ENCODE peak calls at places on chromosome 4, in nine cellular contexts. One of them, this sample, is unnamed.

GRCh38 chr4:176492648-176493302 is 173.0 kb downstream of the SPCS3 start:
- DNase-seq in stimulated activated CD8-positive, alpha-beta memory T cell treated with anti-CD3 and anti-CD28 coated beads, Interleukin-4, amount 100 ng/mL, for 1 hour: no peak
- DNase-seq in cerebellum: no peak
- DNase-seq in effector memory CD8-positive, alpha-beta T cell: no peak
- DNase-seq in NCI-H524: no peak
- DNase-seq in NCI-H2227 treated with DMSO at 0.1 percent for 48 hours: no peak
- DNase-seq in stimulated activated CD4-positive, alpha-beta T cell treated with anti-CD3 and anti-CD28 coated beads, Interleukin-4, amount 100 ng/mL, for 48 hours: no peak
- DNase-seq in K562: no peak
- DNase-seq in lung microvascular endothelial cell: peak
- DNase-seq in this sample: no peak

GRCh38 chr4:184420881-184421416 is 53.4 kb downstream of the IRF2 start:
- DNase-seq in stimulated activated CD8-positive, alpha-beta memory T cell treated with anti-CD3 and anti-CD28 coated beads, Interleukin-4, amount 100 ng/mL, for 1 hour: no peak
- DNase-seq in cerebellum: no peak
- DNase-seq in effector memory CD8-positive, alpha-beta T cell: no peak
- DNase-seq in NCI-H524: no peak
- DNase-seq in NCI-H2227 treated with DMSO at 0.1 percent for 48 hours: peak
- DNase-seq in stimulated activated CD4-positive, alpha-beta T cell treated with anti-CD3 and anti-CD28 coated beads, Interleukin-4, amount 100 ng/mL, for 48 hours: no peak
- DNase-seq in K562: no peak
- DNase-seq in lung microvascular endothelial cell: no peak
- DNase-seq in this sample: no peak

GRCh38 chr4:20616313-20616712 is 83.9 kb upstream of the PACRGL start:
- DNase-seq in stimulated activated CD8-positive, alpha-beta memory T cell treated with anti-CD3 and anti-CD28 coated beads, Interleukin-4, amount 100 ng/mL, for 1 hour: no peak
- DNase-seq in cerebellum: no peak
- DNase-seq in effector memory CD8-positive, alpha-beta T cell: no peak
- DNase-seq in NCI-H524: no peak
- DNase-seq in NCI-H2227 treated with DMSO at 0.1 percent for 48 hours: no peak
- DNase-seq in stimulated activated CD4-positive, alpha-beta T cell treated with anti-CD3 and anti-CD28 coated beads, Interleukin-4, amount 100 ng/mL, for 48 hours: no peak
- DNase-seq in K562: no peak
- DNase-seq in lung microvascular endothelial cell: no peak
- DNase-seq in this sample: no peak

GRCh38 chr4:173528378-173529321 is 1.4 kb downstream of the HAND2 start:
- DNase-seq in stimulated activated CD8-positive, alpha-beta memory T cell treated with anti-CD3 and anti-CD28 coated beads, Interleukin-4, amount 100 ng/mL, for 1 hour: no peak
- DNase-seq in cerebellum: no peak
- DNase-seq in effector memory CD8-positive, alpha-beta T cell: no peak
- DNase-seq in NCI-H524: peak
- DNase-seq in NCI-H2227 treated with DMSO at 0.1 percent for 48 hours: peak
- DNase-seq in stimulated activated CD4-positive, alpha-beta T cell treated with anti-CD3 and anti-CD28 coated beads, Interleukin-4, amount 100 ng/mL, for 48 hours: no peak
- DNase-seq in K562: peak
- DNase-seq in lung microvascular endothelial cell: no peak
- DNase-seq in this sample: no peak

GRCh38 chr4:165439344-165439743 is 60.5 kb downstream of the CPE start:
- DNase-seq in stimulated activated CD8-positive, alpha-beta memory T cell treated with anti-CD3 and anti-CD28 coated beads, Interleukin-4, amount 100 ng/mL, for 1 hour: no peak
- DNase-seq in cerebellum: no peak
- DNase-seq in effector memory CD8-positive, alpha-beta T cell: no peak
- DNase-seq in NCI-H524: no peak
- DNase-seq in NCI-H2227 treated with DMSO at 0.1 percent for 48 hours: no peak
- DNase-seq in stimulated activated CD4-positive, alpha-beta T cell treated with anti-CD3 and anti-CD28 coated beads, Interleukin-4, amount 100 ng/mL, for 48 hours: no peak
- DNase-seq in K562: no peak
- DNase-seq in lung microvascular endothelial cell: no peak
- DNase-seq in this sample: no peak

GRCh38 chr4:3077796-3078195 is 3.3 kb downstream of the HTT start:
- DNase-seq in stimulated activated CD8-positive, alpha-beta memory T cell treated with anti-CD3 and anti-CD28 coated beads, Interleukin-4, amount 100 ng/mL, for 1 hour: no peak
- DNase-seq in cerebellum: no peak
- DNase-seq in effector memory CD8-positive, alpha-beta T cell: no peak
- DNase-seq in NCI-H524: no peak
- DNase-seq in NCI-H2227 treated with DMSO at 0.1 percent for 48 hours: no peak
- DNase-seq in stimulated activated CD4-positive, alpha-beta T cell treated with anti-CD3 and anti-CD28 coated beads, Interleukin-4, amount 100 ng/mL, for 48 hours: no peak
- DNase-seq in K562: no peak
- DNase-seq in lung microvascular endothelial cell: no peak
- DNase-seq in this sample: no peak

GRCh38 chr4:69485130-69485529 is 10.6 kb downstream of the UGT2B4 start:
- DNase-seq in stimulated activated CD8-positive, alpha-beta memory T cell treated with anti-CD3 and anti-CD28 coated beads, Interleukin-4, amount 100 ng/mL, for 1 hour: no peak
- DNase-seq in cerebellum: no peak
- DNase-seq in effector memory CD8-positive, alpha-beta T cell: no peak
- DNase-seq in NCI-H524: no peak
- DNase-seq in NCI-H2227 treated with DMSO at 0.1 percent for 48 hours: no peak
- DNase-seq in stimulated activated CD4-positive, alpha-beta T cell treated with anti-CD3 and anti-CD28 coated beads, Interleukin-4, amount 100 ng/mL, for 48 hours: no peak
- DNase-seq in K562: no peak
- DNase-seq in lung microvascular endothelial cell: no peak
- DNase-seq in this sample: no peak

GRCh38 chr4:107989162-107989536 is 540 bp upstream of the HADH start:
- DNase-seq in stimulated activated CD8-positive, alpha-beta memory T cell treated with anti-CD3 and anti-CD28 coated beads, Interleukin-4, amount 100 ng/mL, for 1 hour: no peak
- DNase-seq in cerebellum: no peak
- DNase-seq in effector memory CD8-positive, alpha-beta T cell: no peak
- DNase-seq in NCI-H524: no peak
- DNase-seq in NCI-H2227 treated with DMSO at 0.1 percent for 48 hours: no peak
- DNase-seq in stimulated activated CD4-positive, alpha-beta T cell treated with anti-CD3 and anti-CD28 coated beads, Interleukin-4, amount 100 ng/mL, for 48 hours: no peak
- DNase-seq in K562: no peak
- DNase-seq in lung microvascular endothelial cell: no peak
- DNase-seq in this sample: no peak

GRCh38 chr4:72924814-72925213 is 144.7 kb downstream of the COX18 start:
- DNase-seq in stimulated activated CD8-positive, alpha-beta memory T cell treated with anti-CD3 and anti-CD28 coated beads, Interleukin-4, amount 100 ng/mL, for 1 hour: no peak
- DNase-seq in cerebellum: no peak
- DNase-seq in effector memory CD8-positive, alpha-beta T cell: no peak
- DNase-seq in NCI-H524: no peak
- DNase-seq in NCI-H2227 treated with DMSO at 0.1 percent for 48 hours: no peak
- DNase-seq in stimulated activated CD4-positive, alpha-beta T cell treated with anti-CD3 and anti-CD28 coated beads, Interleukin-4, amount 100 ng/mL, for 48 hours: no peak
- DNase-seq in K562: no peak
- DNase-seq in lung microvascular endothelial cell: no peak
- DNase-seq in this sample: no peak

GRCh38 chr4:147370881-147371280 is 110.0 kb upstream of the EDNRA start:
- DNase-seq in stimulated activated CD8-positive, alpha-beta memory T cell treated with anti-CD3 and anti-CD28 coated beads, Interleukin-4, amount 100 ng/mL, for 1 hour: no peak
- DNase-seq in cerebellum: no peak
- DNase-seq in effector memory CD8-positive, alpha-beta T cell: no peak
- DNase-seq in NCI-H524: no peak
- DNase-seq in NCI-H2227 treated with DMSO at 0.1 percent for 48 hours: no peak
- DNase-seq in stimulated activated CD4-positive, alpha-beta T cell treated with anti-CD3 and anti-CD28 coated beads, Interleukin-4, amount 100 ng/mL, for 48 hours: no peak
- DNase-seq in K562: no peak
- DNase-seq in lung microvascular endothelial cell: no peak
- DNase-seq in this sample: no peak

GRCh38 chr4:154707877-154708276 is 35.9 kb upstream of the LRAT start:
- DNase-seq in stimulated activated CD8-positive, alpha-beta memory T cell treated with anti-CD3 and anti-CD28 coated beads, Interleukin-4, amount 100 ng/mL, for 1 hour: no peak
- DNase-seq in cerebellum: no peak
- DNase-seq in effector memory CD8-positive, alpha-beta T cell: no peak
- DNase-seq in NCI-H524: no peak
- DNase-seq in NCI-H2227 treated with DMSO at 0.1 percent for 48 hours: no peak
- DNase-seq in stimulated activated CD4-positive, alpha-beta T cell treated with anti-CD3 and anti-CD28 coated beads, Interleukin-4, amount 100 ng/mL, for 48 hours: no peak
- DNase-seq in K562: no peak
- DNase-seq in lung microvascular endothelial cell: no peak
- DNase-seq in this sample: no peak

GRCh38 chr4:153064571-153064970 is 128.4 kb downstream of the FHDC1 start:
- DNase-seq in stimulated activated CD8-positive, alpha-beta memory T cell treated with anti-CD3 and anti-CD28 coated beads, Interleukin-4, amount 100 ng/mL, for 1 hour: no peak
- DNase-seq in cerebellum: peak
- DNase-seq in effector memory CD8-positive, alpha-beta T cell: no peak
- DNase-seq in NCI-H524: no peak
- DNase-seq in NCI-H2227 treated with DMSO at 0.1 percent for 48 hours: no peak
- DNase-seq in stimulated activated CD4-positive, alpha-beta T cell treated with anti-CD3 and anti-CD28 coated beads, Interleukin-4, amount 100 ng/mL, for 48 hours: no peak
- DNase-seq in K562: no peak
- DNase-seq in lung microvascular endothelial cell: no peak
- DNase-seq in this sample: no peak

GRCh38 chr4:87657525-87657924 is 7.4 kb downstream of the DMP1 start:
- DNase-seq in stimulated activated CD8-positive, alpha-beta memory T cell treated with anti-CD3 and anti-CD28 coated beads, Interleukin-4, amount 100 ng/mL, for 1 hour: no peak
- DNase-seq in cerebellum: no peak
- DNase-seq in effector memory CD8-positive, alpha-beta T cell: no peak
- DNase-seq in NCI-H524: no peak
- DNase-seq in NCI-H2227 treated with DMSO at 0.1 percent for 48 hours: no peak
- DNase-seq in stimulated activated CD4-positive, alpha-beta T cell treated with anti-CD3 and anti-CD28 coated beads, Interleukin-4, amount 100 ng/mL, for 48 hours: no peak
- DNase-seq in K562: no peak
- DNase-seq in lung microvascular endothelial cell: peak
- DNase-seq in this sample: peak

GRCh38 chr4:37480509-37480908 is 205.7 kb downstream of the RELL1 start:
- DNase-seq in stimulated activated CD8-positive, alpha-beta memory T cell treated with anti-CD3 and anti-CD28 coated beads, Interleukin-4, amount 100 ng/mL, for 1 hour: no peak
- DNase-seq in cerebellum: no peak
- DNase-seq in effector memory CD8-positive, alpha-beta T cell: no peak
- DNase-seq in NCI-H524: no peak
- DNase-seq in NCI-H2227 treated with DMSO at 0.1 percent for 48 hours: no peak
- DNase-seq in stimulated activated CD4-positive, alpha-beta T cell treated with anti-CD3 and anti-CD28 coated beads, Interleukin-4, amount 100 ng/mL, for 48 hours: no peak
- DNase-seq in K562: no peak
- DNase-seq in lung microvascular endothelial cell: no peak
- DNase-seq in this sample: no peak

GRCh38 chr4:78395642-78396041 is 155.9 kb upstream of the ANXA3 start:
- DNase-seq in stimulated activated CD8-positive, alpha-beta memory T cell treated with anti-CD3 and anti-CD28 coated beads, Interleukin-4, amount 100 ng/mL, for 1 hour: no peak
- DNase-seq in cerebellum: no peak
- DNase-seq in effector memory CD8-positive, alpha-beta T cell: no peak
- DNase-seq in NCI-H524: no peak
- DNase-seq in NCI-H2227 treated with DMSO at 0.1 percent for 48 hours: no peak
- DNase-seq in stimulated activated CD4-positive, alpha-beta T cell treated with anti-CD3 and anti-CD28 coated beads, Interleukin-4, amount 100 ng/mL, for 48 hours: no peak
- DNase-seq in K562: no peak
- DNase-seq in lung microvascular endothelial cell: no peak
- DNase-seq in this sample: no peak

GRCh38 chr4:84790769-84791565 is 175.5 kb downstream of the WDFY3 start:
- DNase-seq in stimulated activated CD8-positive, alpha-beta memory T cell treated with anti-CD3 and anti-CD28 coated beads, Interleukin-4, amount 100 ng/mL, for 1 hour: no peak
- DNase-seq in cerebellum: no peak
- DNase-seq in effector memory CD8-positive, alpha-beta T cell: no peak
- DNase-seq in NCI-H524: no peak
- DNase-seq in NCI-H2227 treated with DMSO at 0.1 percent for 48 hours: no peak
- DNase-seq in stimulated activated CD4-positive, alpha-beta T cell treated with anti-CD3 and anti-CD28 coated beads, Interleukin-4, amount 100 ng/mL, for 48 hours: no peak
- DNase-seq in K562: no peak
- DNase-seq in lung microvascular endothelial cell: no peak
- DNase-seq in this sample: no peak

GRCh38 chr4:142404191-142404611 is 441.9 kb downstream of the INPP4B start:
- DNase-seq in stimulated activated CD8-positive, alpha-beta memory T cell treated with anti-CD3 and anti-CD28 coated beads, Interleukin-4, amount 100 ng/mL, for 1 hour: no peak
- DNase-seq in cerebellum: no peak
- DNase-seq in effector memory CD8-positive, alpha-beta T cell: no peak
- DNase-seq in NCI-H524: no peak
- DNase-seq in NCI-H2227 treated with DMSO at 0.1 percent for 48 hours: no peak
- DNase-seq in stimulated activated CD4-positive, alpha-beta T cell treated with anti-CD3 and anti-CD28 coated beads, Interleukin-4, amount 100 ng/mL, for 48 hours: peak
- DNase-seq in K562: no peak
- DNase-seq in lung microvascular endothelial cell: peak
- DNase-seq in this sample: no peak

GRCh38 chr4:168711197-168712120 is 214.6 kb downstream of the PALLD start:
- DNase-seq in stimulated activated CD8-positive, alpha-beta memory T cell treated with anti-CD3 and anti-CD28 coated beads, Interleukin-4, amount 100 ng/mL, for 1 hour: no peak
- DNase-seq in cerebellum: no peak
- DNase-seq in effector memory CD8-positive, alpha-beta T cell: no peak
- DNase-seq in NCI-H524: no peak
- DNase-seq in NCI-H2227 treated with DMSO at 0.1 percent for 48 hours: no peak
- DNase-seq in stimulated activated CD4-positive, alpha-beta T cell treated with anti-CD3 and anti-CD28 coated beads, Interleukin-4, amount 100 ng/mL, for 48 hours: no peak
- DNase-seq in K562: no peak
- DNase-seq in lung microvascular endothelial cell: peak
- DNase-seq in this sample: no peak

GRCh38 chr4:109816082-109816442 is 500 bp downstream of the GAR1 start:
- DNase-seq in stimulated activated CD8-positive, alpha-beta memory T cell treated with anti-CD3 and anti-CD28 coated beads, Interleukin-4, amount 100 ng/mL, for 1 hour: peak
- DNase-seq in cerebellum: no peak
- DNase-seq in effector memory CD8-positive, alpha-beta T cell: peak
- DNase-seq in NCI-H524: no peak
- DNase-seq in NCI-H2227 treated with DMSO at 0.1 percent for 48 hours: no peak
- DNase-seq in stimulated activated CD4-positive, alpha-beta T cell treated with anti-CD3 and anti-CD28 coated beads, Interleukin-4, amount 100 ng/mL, for 48 hours: peak
- DNase-seq in K562: peak
- DNase-seq in lung microvascular endothelial cell: no peak
- DNase-seq in this sample: no peak

GRCh38 chr4:1470393-1470670 is 64.1 kb upstream of the NKX1-1 start:
- DNase-seq in stimulated activated CD8-positive, alpha-beta memory T cell treated with anti-CD3 and anti-CD28 coated beads, Interleukin-4, amount 100 ng/mL, for 1 hour: no peak
- DNase-seq in cerebellum: no peak
- DNase-seq in effector memory CD8-positive, alpha-beta T cell: no peak
- DNase-seq in NCI-H524: no peak
- DNase-seq in NCI-H2227 treated with DMSO at 0.1 percent for 48 hours: no peak
- DNase-seq in stimulated activated CD4-positive, alpha-beta T cell treated with anti-CD3 and anti-CD28 coated beads, Interleukin-4, amount 100 ng/mL, for 48 hours: no peak
- DNase-seq in K562: no peak
- DNase-seq in lung microvascular endothelial cell: no peak
- DNase-seq in this sample: no peak

GRCh38 chr4:5631352-5632042 is 76.9 kb downstream of the EVC2 start:
- DNase-seq in stimulated activated CD8-positive, alpha-beta memory T cell treated with anti-CD3 and anti-CD28 coated beads, Interleukin-4, amount 100 ng/mL, for 1 hour: no peak
- DNase-seq in cerebellum: no peak
- DNase-seq in effector memory CD8-positive, alpha-beta T cell: no peak
- DNase-seq in NCI-H524: no peak
- DNase-seq in NCI-H2227 treated with DMSO at 0.1 percent for 48 hours: no peak
- DNase-seq in stimulated activated CD4-positive, alpha-beta T cell treated with anti-CD3 and anti-CD28 coated beads, Interleukin-4, amount 100 ng/mL, for 48 hours: no peak
- DNase-seq in K562: no peak
- DNase-seq in lung microvascular endothelial cell: no peak
- DNase-seq in this sample: no peak

GRCh38 chr4:124980276-124980752 is 267.8 kb upstream of the ANKRD50 start:
- DNase-seq in stimulated activated CD8-positive, alpha-beta memory T cell treated with anti-CD3 and anti-CD28 coated beads, Interleukin-4, amount 100 ng/mL, for 1 hour: no peak
- DNase-seq in cerebellum: no peak
- DNase-seq in effector memory CD8-positive, alpha-beta T cell: no peak
- DNase-seq in NCI-H524: no peak
- DNase-seq in NCI-H2227 treated with DMSO at 0.1 percent for 48 hours: no peak
- DNase-seq in stimulated activated CD4-positive, alpha-beta T cell treated with anti-CD3 and anti-CD28 coated beads, Interleukin-4, amount 100 ng/mL, for 48 hours: no peak
- DNase-seq in K562: no peak
- DNase-seq in lung microvascular endothelial cell: no peak
- DNase-seq in this sample: no peak

GRCh38 chr4:99763635-99764101 is 53.0 kb upstream of the DAPP1 start:
- DNase-seq in stimulated activated CD8-positive, alpha-beta memory T cell treated with anti-CD3 and anti-CD28 coated beads, Interleukin-4, amount 100 ng/mL, for 1 hour: no peak
- DNase-seq in cerebellum: no peak
- DNase-seq in effector memory CD8-positive, alpha-beta T cell: no peak
- DNase-seq in NCI-H524: peak
- DNase-seq in NCI-H2227 treated with DMSO at 0.1 percent for 48 hours: no peak
- DNase-seq in stimulated activated CD4-positive, alpha-beta T cell treated with anti-CD3 and anti-CD28 coated beads, Interleukin-4, amount 100 ng/mL, for 48 hours: no peak
- DNase-seq in K562: no peak
- DNase-seq in lung microvascular endothelial cell: peak
- DNase-seq in this sample: no peak

GRCh38 chr4:145531193-145531592 is 49.5 kb downstream of the SMAD1 start:
- DNase-seq in stimulated activated CD8-positive, alpha-beta memory T cell treated with anti-CD3 and anti-CD28 coated beads, Interleukin-4, amount 100 ng/mL, for 1 hour: no peak
- DNase-seq in cerebellum: no peak
- DNase-seq in effector memory CD8-positive, alpha-beta T cell: no peak
- DNase-seq in NCI-H524: peak
- DNase-seq in NCI-H2227 treated with DMSO at 0.1 percent for 48 hours: no peak
- DNase-seq in stimulated activated CD4-positive, alpha-beta T cell treated with anti-CD3 and anti-CD28 coated beads, Interleukin-4, amount 100 ng/mL, for 48 hours: no peak
- DNase-seq in K562: no peak
- DNase-seq in lung microvascular endothelial cell: no peak
- DNase-seq in this sample: no peak

GRCh38 chr4:171118091-171118490 is 695.1 kb upstream of the GALNTL6 start:
- DNase-seq in stimulated activated CD8-positive, alpha-beta memory T cell treated with anti-CD3 and anti-CD28 coated beads, Interleukin-4, amount 100 ng/mL, for 1 hour: no peak
- DNase-seq in cerebellum: no peak
- DNase-seq in effector memory CD8-positive, alpha-beta T cell: no peak
- DNase-seq in NCI-H524: no peak
- DNase-seq in NCI-H2227 treated with DMSO at 0.1 percent for 48 hours: no peak
- DNase-seq in stimulated activated CD4-positive, alpha-beta T cell treated with anti-CD3 and anti-CD28 coated beads, Interleukin-4, amount 100 ng/mL, for 48 hours: no peak
- DNase-seq in K562: no peak
- DNase-seq in lung microvascular endothelial cell: no peak
- DNase-seq in this sample: no peak

GRCh38 chr4:3716034-3716875 is 49.9 kb upstream of the ADRA2C start:
- DNase-seq in stimulated activated CD8-positive, alpha-beta memory T cell treated with anti-CD3 and anti-CD28 coated beads, Interleukin-4, amount 100 ng/mL, for 1 hour: no peak
- DNase-seq in cerebellum: no peak
- DNase-seq in effector memory CD8-positive, alpha-beta T cell: no peak
- DNase-seq in NCI-H524: no peak
- DNase-seq in NCI-H2227 treated with DMSO at 0.1 percent for 48 hours: no peak
- DNase-seq in stimulated activated CD4-positive, alpha-beta T cell treated with anti-CD3 and anti-CD28 coated beads, Interleukin-4, amount 100 ng/mL, for 48 hours: no peak
- DNase-seq in K562: no peak
- DNase-seq in lung microvascular endothelial cell: no peak
- DNase-seq in this sample: no peak

GRCh38 chr4:159766241-159766640 is 663.4 kb downstream of the RAPGEF2 start:
- DNase-seq in stimulated activated CD8-positive, alpha-beta memory T cell treated with anti-CD3 and anti-CD28 coated beads, Interleukin-4, amount 100 ng/mL, for 1 hour: no peak
- DNase-seq in cerebellum: no peak
- DNase-seq in effector memory CD8-positive, alpha-beta T cell: no peak
- DNase-seq in NCI-H524: no peak
- DNase-seq in NCI-H2227 treated with DMSO at 0.1 percent for 48 hours: no peak
- DNase-seq in stimulated activated CD4-positive, alpha-beta T cell treated with anti-CD3 and anti-CD28 coated beads, Interleukin-4, amount 100 ng/mL, for 48 hours: no peak
- DNase-seq in K562: no peak
- DNase-seq in lung microvascular endothelial cell: no peak
- DNase-seq in this sample: no peak

This sample was measured in pulmonary artery endothelial cell.